ENCODE peak calls at places on chromosomes 12 and 14, in five cellular contexts. K, X, T, O and J are unnamed samples.
A peak's percentile ranks its signal among the peaks of the same experiment; 100 is the strongest.

GRCh38 chr12:92938018-92938417 is 8.9 kb upstream of the EEA1 start:
- DNase-seq in K (no peak), X (no peak), O (no peak), T (no peak), J (no peak)

GRCh38 chr12:121773011-121773777 is 20.3 kb downstream of the RHOF start:
- DNase-seq in K (peak; percentile 88), O (peak; percentile 61), T (peak; percentile 68), X (no peak), J (peak; percentile 81)

GRCh38 chr12:107539196-107539939 is 146.2 kb upstream of the PWP1 start:
- DNase-seq in O (no peak), K (no peak), X (no peak), T (no peak), J (no peak)

GRCh38 chr12:97168804-97169203 is 261.7 kb downstream of the NEDD1 start:
- DNase-seq in T (no peak), K (peak; percentile 36), O (no peak), X (no peak), J (no peak)

GRCh38 chr14:102590667-102591099 is 1.8 kb upstream of the RCOR1 start:
- DNase-seq in X (peak; percentile 51), O (peak; percentile 84), T (peak; percentile 52), K (peak; percentile 84), J (peak; percentile 48)

GRCh38 chr14:65287264-65288131 is 125.0 kb upstream of the FUT8 start:
- DNase-seq in X (no peak), O (no peak), K (peak; percentile 31), T (no peak), J (no peak)

GRCh38 chr14:66483322-66483721 is 2.8 kb upstream of the CCDC196 start:
- DNase-seq in T (no peak), K (no peak), X (no peak), O (no peak), J (no peak)

GRCh38 chr14:64089920-64090319 is 204.3 kb downstream of the ESR2 start:
- DNase-seq in T (no peak), X (no peak), K (peak; percentile 79), O (no peak), J (no peak)

GRCh38 chr14:23544511-23545447 is 6.8 kb downstream of the ZFHX2 start:
- DNase-seq in O (no peak), X (peak; percentile 43), K (peak; percentile 94), T (no peak), J (no peak)

GRCh38 chr14:21072102-21072501 is 2.0 kb downstream of the ARHGEF40 start:
- DNase-seq in O (no peak), X (peak; percentile 64), K (peak; percentile 30), T (no peak), J (no peak)

GRCh38 chr14:90739318-90740077 is 76.7 kb downstream of the TTC7B start:
- DNase-seq in K (no peak), T (no peak), X (no peak), O (no peak), J (no peak)

GRCh38 chr14:103628684-103629502 is at the start of gene KLC1:
- DNase-seq in T (peak; percentile 89), O (no peak), K (peak; percentile 86), X (peak; percentile 77), J (peak; percentile 88)

GRCh38 chr14:105144666-105145380 is 23.8 kb downstream of the JAG2 start:
- DNase-seq in T (no peak), O (no peak), X (peak; percentile 12), K (no peak), J (no peak)

GRCh38 chr12:107091381-107091780 is 2.0 kb downstream of the CRY1 start:
- DNase-seq in X (no peak), O (no peak), T (no peak), K (no peak), J (no peak)

GRCh38 chr14:67577909-67578749 is 21.9 kb downstream of the PIGH start:
- DNase-seq in X (no peak), T (no peak), K (no peak), O (no peak), J (no peak)

GRCh38 chr12:120468846-120469449 is 600 bp downstream of the SRSF9 start:
- DNase-seq in T (peak; percentile 20), O (no peak), K (no peak), X (peak; percentile 28), J (peak; percentile 41)

GRCh38 chr14:35403085-35403396 is 1.5 kb downstream of the NFKBIA start:
- DNase-seq in O (no peak), X (no peak), T (peak; percentile 42), K (no peak), J (no peak)

GRCh38 chr14:75259510-75259855 is 19.1 kb upstream of the FOS start:
- DNase-seq in T (no peak), O (no peak), K (peak; percentile 62), X (no peak), J (no peak)

GRCh38 chr14:90318016-90318415 is 13.7 kb downstream of the NRDE2 start:
- DNase-seq in O (no peak), K (no peak), T (no peak), X (no peak), J (no peak)

GRCh38 chr12:51922146-51922545 is 14.8 kb downstream of the ACVRL1 start:
- DNase-seq in T (no peak), K (no peak), O (no peak), X (no peak), J (no peak)

GRCh38 chr12:106288510-106289195 is 13.9 kb upstream of the TCP11L2 start:
- DNase-seq in K (no peak), T (no peak), X (no peak), O (peak; percentile 91), J (peak; percentile 52)

GRCh38 chr12:76666272-76666845 is 97.6 kb upstream of the ZDHHC17 start:
- DNase-seq in K (no peak), X (no peak), T (no peak), O (no peak), J (no peak)

GRCh38 chr12:57205931-57206330 is 10.7 kb upstream of the NXPH4 start:
- DNase-seq in T (no peak), X (no peak), O (no peak), K (no peak), J (no peak)

GRCh38 chr14:55847766-55848165 is 267.8 kb downstream of the KTN1 start:
- DNase-seq in O (no peak), X (no peak), K (no peak), T (no peak), J (no peak)

GRCh38 chr12:77013091-77013490 is 52.3 kb downstream of the E2F7 start:
- DNase-seq in K (no peak), X (no peak), T (no peak), O (no peak), J (no peak)

GRCh38 chr14:44963775-44964380 is 1.9 kb downstream of the TOGARAM1 start:
- DNase-seq in K (peak; percentile 56), T (no peak), X (no peak), O (peak; percentile 41), J (no peak)

GRCh38 chr12:53051058-53051880 is 1.4 kb downstream of the TNS2 start:
- DNase-seq in O (peak; percentile 82), K (no peak), X (peak; percentile 97), T (peak; percentile 78), J (peak; percentile 56)

GRCh38 chr14:100374270-100374669 is 51.1 kb downstream of the SLC25A47 start:
- DNase-seq in T (no peak), X (no peak), O (no peak), K (no peak), J (no peak)

GRCh38 chr14:99231850-99232401 is 40.1 kb downstream of the BCL11B start:
- DNase-seq in O (no peak), K (peak; percentile 91), T (no peak), X (no peak), J (no peak)

GRCh38 chr12:112524676-112525425 is 106.1 kb downstream of the PTPN11 start:
- DNase-seq in X (no peak), T (no peak), O (no peak), K (peak; percentile 44), J (no peak)

GRCh38 chr12:88579941-88580871 is at the start of gene KITLG:
- DNase-seq in O (peak; percentile 56), T (peak; percentile 80), K (peak; percentile 92), X (peak; percentile 81), J (peak; percentile 90)
- H3K27me3 ChIP-seq in O (no peaks in the 10 kb centered on the region), T (no peaks in the 10 kb centered on the region), K (peaks cover 43% of the 10 kb centered on the region), X (no peaks in the 10 kb centered on the region), J (no peaks in the 10 kb centered on the region)

GRCh38 chr12:73659802-73660201 is 877.8 kb upstream of the ATXN7L3B start:
- DNase-seq in X (no peak), O (no peak), K (no peak), T (no peak), J (no peak)

DNA sequence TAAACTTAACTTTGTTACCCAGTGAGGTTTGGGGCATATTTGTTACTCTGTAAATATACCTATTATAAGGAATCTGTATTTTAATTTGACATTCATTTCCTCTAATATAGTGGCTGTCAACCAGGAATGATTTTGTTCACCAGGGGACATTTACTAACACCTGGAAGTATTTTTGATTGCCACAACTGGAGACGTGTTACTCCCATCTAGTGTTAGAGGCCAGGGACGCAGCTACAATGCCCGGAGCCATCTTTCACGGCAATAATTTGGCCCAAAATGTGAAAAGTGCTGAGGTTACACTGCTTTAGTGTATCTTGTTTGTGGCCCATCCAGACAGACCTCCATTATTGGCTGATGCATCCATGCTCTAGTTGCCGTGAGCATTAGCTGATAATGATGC is 881.3 kb upstream of the ATXN7L3B start:
- DNase-seq in X (no peak), O (no peak), T (no peak), K (peak; percentile 23), J (no peak)
- TF ChIP-seq CTCF in X (no peak), O (no peak), T (no peak), K (peak; percentile 58), J (no peak)

DNA sequence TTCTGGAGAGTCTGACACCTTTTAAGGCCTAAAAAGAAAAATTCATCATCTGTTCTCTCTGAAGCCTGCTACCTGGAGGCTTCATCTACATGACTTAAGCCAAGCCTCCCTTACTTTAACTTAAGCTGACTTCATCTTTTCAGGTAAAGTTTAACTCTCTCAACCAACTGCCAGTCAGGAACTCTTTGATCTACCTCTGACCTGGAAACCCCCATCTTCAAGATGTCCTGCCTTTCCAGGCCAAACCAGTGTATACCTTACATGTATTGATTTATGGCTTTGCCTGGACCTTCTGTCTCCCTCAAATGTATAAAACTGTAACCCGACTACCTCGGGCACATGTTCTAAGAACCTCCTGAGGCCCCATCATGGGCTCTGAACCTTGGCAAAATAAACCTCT is 17.5 kb downstream of the GSTZ1 start:
- DNase-seq in T (no peak), K (peak; percentile 76), O (no peak), X (no peak), J (no peak)
- H3K36me3 ChIP-seq in T (no peaks in the 10 kb centered on the region), K (no peaks in the 10 kb centered on the region), O (peaks cover 6% of the 10 kb centered on the region), X (peaks cover 33% of the 10 kb centered on the region), J (no peaks in the 10 kb centered on the region)

DNA sequence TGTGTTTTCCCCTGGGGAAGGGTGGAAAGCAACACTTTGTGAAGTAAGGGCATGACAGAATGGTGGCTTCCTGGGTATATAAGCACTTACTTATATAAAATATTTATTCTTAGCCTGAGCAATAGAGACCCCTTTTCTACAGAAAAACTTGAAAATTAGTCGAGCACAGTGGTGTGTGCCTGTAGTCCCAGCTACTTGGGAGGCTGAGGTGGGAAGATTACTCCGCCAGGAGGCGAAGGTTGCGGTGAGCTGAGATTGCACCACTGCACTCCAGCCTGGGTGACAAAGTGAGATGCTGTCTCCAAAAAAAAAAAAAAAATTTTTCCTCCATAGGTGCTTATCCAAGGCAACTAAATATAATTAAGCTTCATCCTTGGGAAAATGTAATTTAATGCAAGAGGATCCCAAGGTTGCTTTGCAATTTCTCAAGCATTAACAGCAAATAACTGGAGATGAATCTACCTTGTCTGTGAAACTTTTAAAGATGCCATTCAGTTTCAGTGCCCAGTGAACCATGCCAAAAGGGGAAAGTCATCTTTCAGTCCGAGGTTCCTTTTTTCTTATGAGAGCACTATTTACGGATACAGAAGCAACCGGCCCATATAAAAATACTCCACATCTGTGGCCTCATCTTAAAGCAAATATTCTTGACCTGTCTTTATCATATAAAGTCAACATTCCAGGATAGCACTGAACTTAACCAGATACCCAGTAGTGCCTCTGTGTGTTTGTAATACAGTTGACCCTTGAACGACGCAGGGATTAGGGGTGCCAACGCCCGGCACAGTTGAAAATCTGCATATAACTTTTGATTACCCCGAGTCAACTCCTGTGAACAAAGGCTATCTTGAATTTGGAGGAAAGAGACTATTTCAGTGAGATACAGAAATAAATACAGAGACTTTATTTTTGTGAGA is 209.2 kb downstream of the PCNX1 start:
- DNase-seq in X (no peak), T (no peak), O (peak; percentile 85), K (no peak), J (peak; percentile 63)
- H3K27me3 ChIP-seq in X (no peaks in the 10 kb centered on the region), T (no peaks in the 10 kb centered on the region), O (no peaks in the 10 kb centered on the region), K (no peaks in the 10 kb centered on the region), J (no peaks in the 10 kb centered on the region)